ENCODE peak calls at places on chromosomes 4 and X, in six cellular contexts. M is GM06990, R is IMR-90, J is GM23248, Y is small intestine, N is GM23338. I is an unnamed sample.

GRCh38 chr4:81319657-81320056 is 104.6 kb upstream of the PRKG2 start:
- DNase-seq in M (no peak), J (no peak), Y (peak; percentile 83), N (no peak), R (no peak), I (no peak)

GRCh38 chrX:43644124-43644701 is 11.9 kb upstream of the MAOA start:
- DNase-seq in N (no peak), Y (no peak), J (peak; percentile 78), M (no peak), R (peak; percentile 41), I (no peak)

GRCh38 chr4:183987529-183987946 is 82.4 kb downstream of the STOX2 start:
- DNase-seq in R (peak; percentile 91), M (no peak), J (peak; percentile 94), Y (peak; percentile 46), N (peak; percentile 39), I (no peak)

GRCh38 chrX:120517936-120518335 is 42.8 kb downstream of the CUL4B start:
- DNase-seq in N (no peak), Y (no peak), J (peak; percentile 57), M (no peak), R (peak; percentile 83), I (no peak)

GRCh38 chr4:16682996-16683395 is 215.4 kb downstream of the LDB2 start:
- DNase-seq in R (peak; percentile 54), Y (no peak), M (no peak), N (no peak), J (no peak), I (no peak)

GRCh38 chr4:6901669-6902317 is 7.8 kb upstream of the TBC1D14 start:
- DNase-seq in R (no peak), M (no peak), J (no peak), Y (no peak), N (no peak), I (no peak)

GRCh38 chr4:109816082-109816442 is 500 bp downstream of the GAR1 start:
- DNase-seq in J (peak; percentile 56), Y (peak; percentile 11), R (no peak), M (peak; percentile 24), N (peak; percentile 21), I (peak; percentile 30)

GRCh38 chrX:44343412-44343942 is at the start of gene EFHC2:
- DNase-seq in Y (peak; percentile 1), J (peak; percentile 68), N (peak; percentile 56), R (no peak), M (peak; percentile 1), I (peak; percentile 65)

GRCh38 chr4:108172780-108173598 is 4.3 kb upstream of the LEF1 start:
- DNase-seq in R (no peak), J (peak; percentile 38), Y (peak; percentile 54), M (peak; percentile 53), N (peak; percentile 58), I (peak; percentile 82)

GRCh38 chrX:15384304-15384703 is at the start of gene VEGFD:
- DNase-seq in J (peak; percentile 48), Y (no peak), N (peak; percentile 9), M (no peak), R (peak; percentile 86), I (no peak)

GRCh38 chrX:19846995-19847790 is 40.2 kb downstream of the SH3KBP1 start:
- DNase-seq in Y (no peak), J (peak; percentile 87), M (no peak), R (peak; percentile 89), N (peak; percentile 30), I (no peak)

GRCh38 chr4:40617903-40618302 is 11.8 kb downstream of the RBM47 start:
- DNase-seq in J (peak; percentile 12), N (no peak), M (no peak), Y (no peak), R (no peak), I (no peak)

GRCh38 chrX:110241816-110242215 is 76.1 kb downstream of the AMMECR1 start:
- DNase-seq in R (peak; percentile 33), Y (no peak), J (peak; percentile 63), M (no peak), N (no peak), I (no peak)

GRCh38 chr4:147456706-147457105 is 24.2 kb upstream of the EDNRA start:
- DNase-seq in N (no peak), R (peak; percentile 24), Y (no peak), M (no peak), J (no peak), I (no peak)

GRCh38 chr4:182555997-182556418 is 312.8 kb downstream of the TENM3 start:
- DNase-seq in M (no peak), J (peak; percentile 50), N (peak; percentile 86), R (peak; percentile 91), Y (no peak), I (no peak)

DNA sequence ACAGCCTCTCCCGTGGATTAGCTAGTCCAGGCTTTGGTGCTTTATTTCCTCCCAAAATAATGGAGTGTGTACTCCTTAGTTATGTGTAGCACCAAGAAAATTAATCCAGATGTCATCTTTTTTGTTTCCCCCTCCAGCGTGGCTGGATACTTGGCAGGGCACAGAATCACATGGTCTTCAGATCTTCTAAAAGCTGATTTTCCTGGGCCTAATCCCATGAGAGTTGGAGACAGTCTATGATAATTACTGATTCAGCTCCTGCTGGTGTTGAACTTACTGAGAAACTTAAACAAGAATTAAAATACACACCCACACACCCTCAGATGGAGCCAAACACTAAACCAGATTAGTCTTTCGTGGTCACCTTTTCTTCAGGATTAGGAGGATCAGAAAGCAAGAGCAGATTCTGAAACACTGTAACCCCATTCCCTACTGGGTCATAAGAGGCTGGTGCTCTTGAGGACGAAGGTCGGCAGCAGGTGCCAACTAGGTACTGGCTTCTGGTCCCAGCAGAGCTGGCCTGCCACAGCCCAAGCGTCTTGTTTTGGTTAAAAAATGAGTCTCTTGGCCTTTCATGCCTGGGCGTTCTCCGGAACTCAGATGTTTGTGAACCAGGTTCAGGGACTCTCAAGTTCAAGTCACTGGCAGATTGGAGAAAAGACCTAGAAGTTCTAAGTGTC is 23.3 kb upstream of the NAP1L5 start:
- DNase-seq in Y (no peak), R (no peak), M (no peak), N (no peak), J (peak; percentile 44), I (no peak)
- H3K36me3 ChIP-seq in Y (peaks cover 15% of the 10 kb centered on the region), R (peaks cover 22% of the 10 kb centered on the region), M (no peaks in the 10 kb centered on the region), N (peaks cover 6% of the 10 kb centered on the region), J (peaks cover 17% of the 10 kb centered on the region), I (peaks cover 33% of the 10 kb centered on the region)

DNA sequence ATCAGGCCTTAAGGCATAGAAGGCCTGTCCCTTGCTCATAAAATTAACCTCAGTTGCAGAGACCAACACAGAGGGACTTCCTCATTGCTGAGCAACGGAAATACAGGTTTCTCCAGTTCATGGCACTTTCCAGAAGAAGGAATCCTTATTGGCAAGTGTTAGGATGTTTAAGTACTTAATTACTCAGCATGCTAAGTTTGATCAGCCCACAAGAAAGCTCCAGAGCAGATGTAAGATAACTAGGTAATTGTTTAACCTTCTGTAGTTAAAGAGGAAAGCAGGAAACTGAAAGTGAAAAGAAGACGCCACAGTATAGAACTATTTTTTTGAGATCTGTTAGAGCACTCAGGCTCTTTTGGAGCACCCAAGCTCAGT is 33.5 kb downstream of the SMS start:
- DNase-seq in R (no peak), J (no peak), M (no peak), Y (peak; percentile 82), N (no peak), I (no peak)
- H3K36me3 ChIP-seq in R (peaks cover 35% of the 10 kb centered on the region), J (peaks cover 13% of the 10 kb centered on the region), M (no peaks in the 10 kb centered on the region), Y (no peaks in the 10 kb centered on the region), N (peaks cover 12% of the 10 kb centered on the region), I (no peaks in the 10 kb centered on the region)

GRCh38 chr4:61762722-61763627 is 562.8 kb downstream of the ADGRL3 start:
- DNase-seq in M (no peak), Y (no peak), N (no peak), R (no peak), J (no peak), I (no peak)
- H3K36me3 ChIP-seq in M (no peaks in the 10 kb centered on the region), Y (no peaks in the 10 kb centered on the region), N (peaks cover 97% of the 10 kb centered on the region), R (no peaks in the 10 kb centered on the region), J (no peaks in the 10 kb centered on the region), I (no peaks in the 10 kb centered on the region)

GRCh38 chrX:1387141-1387776 is 4.7 kb downstream of the SLC25A6 start:
- DNase-seq in R (no peak), J (no peak), M (no peak), Y (no peak), N (no peak), I (no peak)

GRCh38 chrX:1386338-1387127 is 5.4 kb downstream of the SLC25A6 start:
- DNase-seq in Y (no peak), R (no peak), N (no peak), M (no peak), J (no peak), I (no peak)

GRCh38 chrX:1385824-1386223 is 6.1 kb downstream of the SLC25A6 start:
- DNase-seq in J (no peak), M (no peak), R (no peak), N (no peak), Y (no peak), I (no peak)

GRCh38 chrX:1384738-1385250 is 7.1 kb downstream of the SLC25A6 start:
- DNase-seq in M (no peak), J (no peak), R (no peak), N (no peak), Y (no peak), I (no peak)

DNA sequence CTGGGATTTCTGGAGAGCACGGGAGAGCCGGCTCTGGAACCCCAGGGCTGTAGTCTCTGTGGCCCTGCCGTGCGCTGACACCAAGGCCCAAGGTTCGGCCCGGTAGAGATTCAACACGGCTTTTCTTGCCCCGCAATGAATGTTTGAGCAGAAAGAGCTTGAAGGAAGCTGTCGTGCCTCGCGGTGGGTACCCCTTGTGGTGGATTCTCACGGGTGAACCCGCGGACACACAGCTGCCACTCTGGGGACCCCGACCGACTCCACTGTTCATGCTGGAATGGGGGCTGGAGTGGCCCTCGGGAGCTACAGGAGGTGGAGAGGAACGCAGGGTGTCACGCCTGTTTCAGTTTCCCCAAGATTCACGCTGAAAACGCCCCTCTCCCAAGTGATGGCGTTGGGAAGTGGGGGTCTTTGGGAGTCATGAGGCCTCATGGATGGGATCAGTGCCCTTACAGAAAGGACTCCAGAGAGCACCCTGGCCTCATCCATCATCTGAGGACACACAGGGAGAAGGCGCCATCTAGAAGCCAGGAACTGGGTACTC is 6.6 kb downstream of the SLC25A6 start:
- DNase-seq in J (no peak), R (no peak), N (no peak), Y (no peak), M (no peak), I (no peak)
- H3K36me3 ChIP-seq in J (peaks cover 26% of the 10 kb centered on the region), R (peaks cover 60% of the 10 kb centered on the region), N (peaks cover 38% of the 10 kb centered on the region), Y (peaks cover 23% of the 10 kb centered on the region), M (peaks cover 55% of the 10 kb centered on the region), I (peaks cover 52% of the 10 kb centered on the region)

DNA sequence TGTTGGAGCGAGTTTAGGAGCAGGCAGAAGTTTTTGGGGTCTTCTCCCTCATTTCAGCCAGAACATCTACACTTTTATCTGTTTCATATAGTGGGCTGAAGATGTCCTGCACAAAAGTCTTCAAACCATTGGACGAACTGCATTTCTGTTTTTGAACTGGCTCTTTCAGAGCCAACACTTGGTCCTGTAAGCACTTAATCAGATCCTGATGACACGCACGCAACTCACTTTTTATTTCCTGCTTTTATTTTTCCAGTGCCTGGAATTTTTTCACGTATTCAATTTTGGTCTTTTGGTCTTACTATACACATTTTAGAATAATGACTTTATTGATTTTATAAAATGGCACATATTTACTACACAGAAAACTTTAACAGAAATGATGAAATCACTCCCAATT is 40.2 kb upstream of the NKX3-2 start:
- DNase-seq in J (peak; percentile 46), Y (no peak), M (no peak), R (no peak), N (no peak), I (no peak)
- H3K36me3 ChIP-seq in J (peaks cover 62% of the 10 kb centered on the region), Y (peaks cover 23% of the 10 kb centered on the region), M (peaks cover 16% of the 10 kb centered on the region), R (peaks cover 27% of the 10 kb centered on the region), N (peaks cover 20% of the 10 kb centered on the region), I (peaks cover 64% of the 10 kb centered on the region)

GRCh38 chr4:55512077-55512476 is 34.6 kb downstream of the CLOCK start:
- DNase-seq in Y (no peak), M (no peak), N (no peak), R (no peak), J (no peak), I (no peak)
- H3K36me3 ChIP-seq in Y (peaks cover 2% of the 10 kb centered on the region), M (no peaks in the 10 kb centered on the region), N (no peaks in the 10 kb centered on the region), R (no peaks in the 10 kb centered on the region), J (no peaks in the 10 kb centered on the region), I (no peaks in the 10 kb centered on the region)